ENCODE peak calls at places on chromosomes 2 and 18, in four cellular contexts. S is IMR-90, L is mesendoderm, M is H1. Z is an unnamed sample.

GRCh38 chr2:30612371-30612770 is 165.3 kb downstream of the LCLAT1 start:
- DNase-seq in M (no peak), L (no peak), S (no peak), Z (no peak)

GRCh38 chr18:765764-766549 is 46.1 kb downstream of the YES1 start:
- DNase-seq in L (peak; percentile 26), M (no peak), S (no peak), Z (no peak)

GRCh38 chr2:127220102-127220806 is at the start of gene CYP27C1:
- DNase-seq in S (no peak), M (no peak), L (peak; percentile 79), Z (peak; percentile 45)

GRCh38 chr18:27983780-27984179 is 193.2 kb downstream of the CDH2 start:
- DNase-seq in M (no peak), L (no peak), S (no peak), Z (no peak)

GRCh38 chr2:5148392-5149085 is 543.6 kb upstream of the SOX11 start:
- DNase-seq in L (no peak), S (no peak), M (no peak), Z (no peak)

GRCh38 chr2:219071189-219071816 is 10.6 kb upstream of the IHH start:
- DNase-seq in S (peak; percentile 43), M (no peak), L (no peak), Z (no peak)

GRCh38 chr2:222024934-222025890 is 273.6 kb downstream of the PAX3 start:
- DNase-seq in L (peak; percentile 85), M (no peak), S (peak; percentile 42), Z (no peak)

GRCh38 chr18:34837769-34838194 is 127.7 kb downstream of the DTNA start:
- DNase-seq in L (no peak), M (no peak), S (peak; percentile 12), Z (no peak)

GRCh38 chr2:188609321-188610049 is 317.8 kb downstream of the GULP1 start:
- DNase-seq in S (peak; percentile 40), L (no peak), M (no peak), Z (no peak)

GRCh38 chr18:74608681-74609080 is 11.0 kb downstream of the ZNF407 start:
- DNase-seq in S (no peak), M (no peak), L (no peak), Z (no peak)

GRCh38 chr2:164335128-164335527 is 286.2 kb downstream of the GRB14 start:
- DNase-seq in M (no peak), S (no peak), L (peak; percentile 64), Z (no peak)

GRCh38 chr2:45568935-45569334 is 42.1 kb downstream of the SRBD1 start:
- DNase-seq in S (no peak), M (no peak), L (no peak), Z (no peak)

GRCh38 chr18:58638446-58638845 is 9.6 kb upstream of the ALPK2 start:
- DNase-seq in L (no peak), S (no peak), M (no peak), Z (no peak)

GRCh38 chr2:29598978-29599377 is 322.4 kb downstream of the ALK start:
- DNase-seq in M (no peak), S (no peak), L (no peak), Z (no peak)

GRCh38 chr2:133476931-133477613 is 91.2 kb downstream of the NCKAP5 start:
- DNase-seq in S (no peak), L (no peak), M (no peak), Z (no peak)

GRCh38 chr2:235802542-235802941 is 308.7 kb downstream of the AGAP1 start:
- DNase-seq in S (no peak), M (no peak), L (no peak), Z (no peak)

GRCh38 chr2:232839680-232840079 is 30.4 kb upstream of the SNORC start:
- DNase-seq in S (no peak), M (no peak), L (no peak), Z (no peak)

GRCh38 chr2:3624059-3624794 is 29.3 kb downstream of the COLEC11 start:
- DNase-seq in L (no peak), M (no peak), S (peak; percentile 11), Z (no peak)

GRCh38 chr18:54780970-54781369 is 47.3 kb upstream of the RAB27B start:
- DNase-seq in M (no peak), S (no peak), L (no peak), Z (no peak)

GRCh38 chr2:248724-249123 is 15.1 kb downstream of the SH3YL1 start:
- DNase-seq in S (no peak), M (no peak), L (no peak), Z (no peak)

GRCh38 chr2:67760995-67761394 is 301.8 kb downstream of the C1D start:
- DNase-seq in M (no peak), L (no peak), S (no peak), Z (no peak)

GRCh38 chr2:163713534-163714311 is 22.1 kb downstream of the FIGN start:
- DNase-seq in L (peak; percentile 44), S (no peak), M (no peak), Z (no peak)

GRCh38 chr18:73564073-73564472 is 583.6 kb downstream of the FBXO15 start:
- DNase-seq in L (peak; percentile 6), S (peak; percentile 90), M (no peak), Z (no peak)

GRCh38 chr2:147182260-147182659 is 662.6 kb upstream of the ACVR2A start:
- DNase-seq in M (no peak), S (no peak), L (no peak), Z (no peak)

GRCh38 chr2:217249086-217249485 is 389.2 kb upstream of the TNP1 start:
- DNase-seq in S (no peak), M (no peak), L (no peak), Z (no peak)

GRCh38 chr2:214477305-214477704 is 66.5 kb downstream of the VWC2L start:
- DNase-seq in L (no peak), M (no peak), S (no peak), Z (no peak)

GRCh38 chr2:177585234-177585863 is 192.8 kb downstream of the AGPS start:
- DNase-seq in M (no peak), L (no peak), S (no peak), Z (no peak)

GRCh38 chr18:12317664-12318333 is 9.8 kb downstream of the TUBB6 start:
- DNase-seq in M (no peak), L (no peak), S (peak; percentile 85), Z (no peak)

GRCh38 chr2:200455958-200456421 is 53.9 kb downstream of the KCTD18 start:
- DNase-seq in L (no peak), S (no peak), M (no peak), Z (no peak)

GRCh38 chr18:26215247-26215970 is 10.8 kb upstream of the TAF4B start:
- DNase-seq in M (no peak), L (no peak), S (no peak), Z (no peak)

GRCh38 chr2:169862816-169863215 is 35.6 kb downstream of the UBR3 start:
- DNase-seq in S (no peak), L (no peak), M (no peak), Z (no peak)

GRCh38 chr2:138445227-138445626 is 56.3 kb upstream of the SPOPL start:
- DNase-seq in M (no peak), S (no peak), L (no peak), Z (no peak)

GRCh38 chr18:59717291-59717690 is 20.1 kb upstream of the CCBE1 start:
- DNase-seq in M (no peak), L (no peak), S (no peak), Z (no peak)

GRCh38 chr2:237222683-237223082 is 137.0 kb downstream of the COPS8 start:
- DNase-seq in L (no peak), M (no peak), S (peak; percentile 59), Z (no peak)

GRCh38 chr18:57439617-57439975 is 4.4 kb downstream of the ONECUT2 start:
- DNase-seq in L (peak; percentile 71), M (no peak), S (no peak), Z (peak; percentile 80)

GRCh38 chr2:100274076-100274475 is 48.2 kb downstream of the LONRF2 start:
- DNase-seq in S (no peak), M (no peak), L (no peak), Z (peak; percentile 37)

GRCh38 chr2:227939271-227940027 is 68.0 kb downstream of the DAW1 start:
- DNase-seq in M (peak; percentile 25), S (peak; percentile 15), L (peak; percentile 71), Z (peak; percentile 64)

GRCh38 chr2:9013403-9013802 is 9.9 kb upstream of the MBOAT2 start:
- DNase-seq in M (no peak), L (no peak), S (no peak), Z (no peak)

GRCh38 chr18:64692826-64693225 is 543.9 kb upstream of the LINC00305 start:
- DNase-seq in L (no peak), M (no peak), S (no peak), Z (no peak)

GRCh38 chr2:5693288-5694015 is 1.3 kb downstream of the SOX11 start:
- DNase-seq in L (peak; percentile 64), M (no peak), S (peak; percentile 22), Z (peak; percentile 49)

GRCh38 chr2:150494234-150494913 is 6.9 kb upstream of the RND3 start:
- DNase-seq in M (no peak), S (no peak), L (no peak), Z (no peak)
- H4K5ac ChIP-seq in M (no peak overlapping the region), S (peak overlapping the region; percentile 75), L (no peak overlapping the region), Z (no peak overlapping the region)

DNA sequence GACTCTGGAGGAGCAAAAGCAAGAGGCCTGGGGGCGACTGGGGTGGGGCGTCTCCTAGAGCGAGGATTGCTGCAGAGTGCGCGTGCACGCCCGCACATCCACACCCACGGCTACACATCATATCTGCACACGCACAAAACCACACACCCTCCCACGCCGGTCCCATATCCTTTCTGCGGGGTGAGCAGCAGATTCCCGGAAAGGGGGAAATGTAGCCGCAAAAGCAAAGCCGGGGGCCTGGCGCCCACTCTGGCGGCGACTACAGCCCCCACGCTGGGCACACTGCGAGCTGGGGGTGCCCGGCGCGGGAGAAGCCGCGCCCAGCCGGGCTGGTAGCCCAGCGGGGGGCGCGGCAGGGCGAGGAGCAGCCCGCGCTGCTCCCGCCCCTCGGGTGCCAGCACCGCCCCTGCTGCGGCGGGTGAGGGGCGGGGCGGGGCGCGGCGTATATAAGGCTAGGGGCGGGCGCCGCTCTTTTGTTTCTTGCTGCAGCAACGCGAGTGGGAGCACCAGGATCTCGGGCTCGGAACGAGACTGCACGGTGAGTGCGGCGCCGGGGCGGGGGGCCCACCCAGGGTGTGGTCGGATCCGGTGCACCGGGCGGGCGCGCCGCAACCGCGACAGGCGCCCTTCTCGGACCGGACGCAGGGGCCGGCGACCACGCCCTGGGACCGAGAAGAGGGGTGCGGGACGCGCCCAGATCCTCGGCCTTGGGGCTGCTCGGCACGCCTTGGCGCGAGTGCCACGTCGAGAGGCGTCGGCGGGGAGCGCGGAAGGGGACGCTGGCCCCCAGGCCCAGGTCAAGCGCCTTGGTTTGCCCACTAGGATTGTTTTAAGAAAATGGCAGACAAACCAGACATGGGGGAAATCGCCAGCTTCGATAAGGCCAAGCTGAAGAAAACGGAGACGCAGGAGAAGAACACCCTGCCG is at the start of gene TMSB10:
- DNase-seq in S (peak; percentile 80), L (peak; percentile 78), M (no peak), Z (peak; percentile 74)
- H3K23ac ChIP-seq in S (peak within 1 kb of the TSS; percentile 97), L (peak within 1 kb of the TSS; percentile 59), M (no peak within 1 kb of the TSS), Z (no peak within 1 kb of the TSS)

GRCh38 chr2:47031909-47032668 is 116.5 kb upstream of the MCFD2 start:
- DNase-seq in M (no peak), S (no peak), L (peak; percentile 37), Z (no peak)
- H2BK120ac ChIP-seq in M (no peak overlapping the region), S (peak overlapping the region; percentile 75), L (no peak overlapping the region), Z (no peak overlapping the region)

DNA sequence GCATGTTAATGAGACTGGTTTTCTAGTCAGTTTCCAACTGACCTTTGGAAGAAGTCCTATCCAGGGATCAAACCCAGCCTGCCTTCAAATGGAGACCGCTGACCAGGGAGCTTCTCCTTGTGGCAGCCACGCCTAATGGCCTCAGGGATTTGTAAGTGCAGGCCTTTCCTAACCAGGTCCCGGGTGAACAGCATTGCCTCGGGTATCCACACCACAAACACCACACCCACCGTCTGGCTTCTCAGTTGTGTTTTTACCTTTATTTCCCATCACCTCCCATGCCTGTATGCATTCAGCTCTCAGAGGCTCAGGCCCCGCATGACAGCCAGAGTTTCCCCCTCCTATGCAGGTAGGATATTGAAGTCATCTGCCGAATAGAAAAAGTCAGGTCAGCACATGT is 406.3 kb upstream of the HS6ST1 start:
- DNase-seq in M (no peak), S (no peak), L (no peak), Z (no peak)
- H4K5ac ChIP-seq in M (no peak overlapping the region), S (no peak overlapping the region), L (no peak overlapping the region), Z (no peak overlapping the region)

Z was measured in H9.